ENCODE peak calls at places on chromosomes 11 and 22, in seven cellular contexts. X, I, O, V, T, C and E are unnamed samples.

GRCh38 chr22:38415561-38416321 is 39.3 kb downstream of the KCNJ4 start:
- DNase-seq in X (no peak), I (peak; percentile 30), O (no peak), V (no peak), T (peak; percentile 41), C (peak; percentile 66), E (no peak)

GRCh38 chr22:29265929-29266328 is 1.9 kb downstream of the RHBDD3 start:
- DNase-seq in X (no peak), I (no peak), O (no peak), V (no peak), T (no peak), C (no peak), E (no peak)

GRCh38 chr22:24938741-24939341 is 7.7 kb downstream of the LHFPL7 start:
- DNase-seq in X (peak; percentile 44), I (no peak), O (peak; percentile 43), V (no peak), T (no peak), C (peak; percentile 20), E (no peak)

GRCh38 chr11:46119352-46120216 is 1.7 kb downstream of the PHF21A start:
- DNase-seq in X (peak; percentile 56), I (peak; percentile 63), O (peak; percentile 48), V (peak; percentile 61), T (peak; percentile 64), C (peak; percentile 66), E (peak; percentile 33)

GRCh38 chr22:23116506-23117263 is 25.1 kb downstream of the RSPH14 start:
- DNase-seq in X (no peak), I (no peak), O (no peak), V (no peak), T (no peak), C (no peak), E (no peak)

GRCh38 chr22:44158766-44159165 is 22.0 kb upstream of the PARVG start:
- DNase-seq in X (no peak), I (no peak), O (no peak), V (no peak), T (peak; percentile 1), C (no peak), E (no peak)

GRCh38 chr22:29517215-29517908 is 36.2 kb downstream of the THOC5 start:
- DNase-seq in X (no peak), I (no peak), O (no peak), V (no peak), T (no peak), C (peak; percentile 23), E (no peak)

GRCh38 chr11:112784323-112785073 is 176.7 kb upstream of the NCAM1 start:
- DNase-seq in X (peak; percentile 43), I (peak; percentile 57), O (no peak), V (no peak), T (peak; percentile 65), C (peak; percentile 68), E (no peak)

GRCh38 chr11:126929186-126930085 is 71.1 kb downstream of the KIRREL3 start:
- DNase-seq in X (no peak), I (no peak), O (no peak), V (no peak), T (no peak), C (no peak), E (no peak)

GRCh38 chr22:31103899-31104694 is 3.3 kb downstream of the SELENOM start:
- DNase-seq in X (no peak), I (no peak), O (no peak), V (no peak), T (no peak), C (peak; percentile 12), E (no peak)

GRCh38 chr22:48106715-48107259 is 1344.3 kb downstream of the TBC1D22A start:
- DNase-seq in X (no peak), I (no peak), O (no peak), V (no peak), T (no peak), C (no peak), E (no peak)

GRCh38 chr11:16605440-16605970 is 132.9 kb upstream of the C11orf58 start:
- DNase-seq in X (peak; percentile 50), I (no peak), O (peak; percentile 5), V (no peak), T (peak; percentile 70), C (peak; percentile 52), E (no peak)

GRCh38 chr11:64759722-64760719 is at the start of gene PYGM:
- DNase-seq in X (peak; percentile 43), I (peak; percentile 46), O (no peak), V (no peak), T (peak; percentile 94), C (peak; percentile 87), E (no peak)

GRCh38 chr11:56910046-56910753 is 78.5 kb upstream of the OR5AK2 start:
- DNase-seq in X (no peak), I (no peak), O (no peak), V (no peak), T (no peak), C (no peak), E (no peak)

GRCh38 chr22:19963863-19964642 is 22.4 kb upstream of the TXNRD2 start:
- DNase-seq in X (no peak), I (no peak), O (no peak), V (no peak), T (peak; percentile 41), C (no peak), E (no peak)

GRCh38 chr22:19962246-19962908 is 20.8 kb upstream of the TXNRD2 start:
- DNase-seq in X (no peak), I (peak; percentile 72), O (peak; percentile 75), V (no peak), T (peak; percentile 75), C (peak; percentile 60), E (peak; percentile 26)

GRCh38 chr22:19961868-19962245 is 20.2 kb upstream of the TXNRD2 start:
- DNase-seq in X (no peak), I (no peak), O (no peak), V (no peak), T (peak; percentile 48), C (no peak), E (no peak)

GRCh38 chr22:19964701-19965386 is 23.2 kb upstream of the TXNRD2 start:
- DNase-seq in X (no peak), I (no peak), O (no peak), V (no peak), T (no peak), C (no peak), E (no peak)

DNA sequence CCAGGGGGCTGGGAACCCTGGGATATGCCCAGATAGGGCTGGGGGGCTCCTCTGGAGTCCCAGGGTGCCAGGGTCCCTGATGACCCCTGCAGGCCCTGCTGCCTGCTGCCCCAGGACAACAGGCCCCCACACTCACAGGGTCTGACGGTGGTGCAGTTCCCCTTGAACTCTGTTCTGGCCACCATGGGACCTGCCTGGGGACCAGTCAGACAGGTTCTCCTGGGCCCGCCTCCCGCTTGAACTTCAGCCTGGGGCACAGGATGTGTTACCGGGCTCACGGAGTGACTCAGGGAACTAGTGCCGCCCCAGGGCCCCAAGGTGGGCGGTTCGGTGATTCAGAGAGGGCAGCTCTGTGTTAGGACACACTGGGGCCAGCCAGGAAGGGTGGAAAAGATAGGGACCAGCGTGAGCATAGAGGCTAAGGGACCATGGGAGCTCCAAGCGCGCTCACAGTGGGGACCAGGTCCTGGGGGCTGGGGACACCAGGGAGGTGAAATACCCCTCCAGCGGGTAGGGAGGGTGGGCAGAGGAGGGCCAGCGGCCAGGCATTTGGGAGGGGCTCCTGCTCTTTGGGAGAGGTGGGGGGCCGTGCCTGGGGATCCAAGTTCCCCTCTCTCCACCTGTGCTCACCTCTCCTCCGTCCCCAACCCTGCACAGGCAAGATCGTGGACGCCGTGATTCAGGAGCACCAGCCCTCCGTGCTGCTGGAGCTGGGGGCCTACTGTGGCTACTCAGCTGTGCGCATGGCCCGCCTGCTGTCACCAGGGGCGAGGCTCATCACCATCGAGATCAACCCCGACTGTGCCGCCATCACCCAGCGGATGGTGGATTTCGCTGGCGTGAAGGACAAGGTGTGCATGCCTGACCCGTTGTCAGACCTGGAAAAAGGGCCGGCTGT is 21.5 kb upstream of the TXNRD2 start:
- DNase-seq in X (no peak), I (peak; percentile 87), O (peak; percentile 43), V (no peak), T (peak; percentile 46), C (no peak), E (no peak)
- H3K27ac ChIP-seq in X (peak overlapping the region; percentile 34), I (peak overlapping the region; percentile 16), O (peak overlapping the region; percentile 27), V (no peak overlapping the region), T (no peak overlapping the region), C (no peak overlapping the region), E (no peak overlapping the region)

GRCh38 chr11:889686-890475 is 20.7 kb downstream of the CHID1 start:
- DNase-seq in X (no peak), I (no peak), O (no peak), V (no peak), T (no peak), C (no peak), E (no peak)

GRCh38 chr11:888290-889212 is 22.1 kb downstream of the CHID1 start:
- DNase-seq in X (no peak), I (no peak), O (no peak), V (no peak), T (no peak), C (no peak), E (no peak)

GRCh38 chr11:890794-891600 is 19.6 kb downstream of the CHID1 start:
- DNase-seq in X (no peak), I (no peak), O (no peak), V (no peak), T (no peak), C (no peak), E (no peak)

GRCh38 chr11:887589-887988 is 23.0 kb downstream of the CHID1 start:
- DNase-seq in X (no peak), I (no peak), O (no peak), V (no peak), T (no peak), C (no peak), E (no peak)

GRCh38 chr11:889261-889660 is 21.3 kb downstream of the CHID1 start:
- DNase-seq in X (no peak), I (no peak), O (no peak), V (no peak), T (no peak), C (no peak), E (no peak)
- TF ChIP-seq CTCF in X (no peak), I (no peak), O (no peak), V (no peak), T (no peak), C (no peak), E (no peak)

GRCh38 chr11:118277312-118277711 is 13.2 kb upstream of the MPZL2 start:
- DNase-seq in X (no peak), I (no peak), O (peak; percentile 83), V (no peak), T (no peak), C (no peak), E (no peak)
- H3K27ac ChIP-seq in X (no peak overlapping the region), I (peak overlapping the region; percentile 50), O (peak overlapping the region; percentile 72), V (no peak overlapping the region), T (no peak overlapping the region), C (no peak overlapping the region), E (no peak overlapping the region)

DNA sequence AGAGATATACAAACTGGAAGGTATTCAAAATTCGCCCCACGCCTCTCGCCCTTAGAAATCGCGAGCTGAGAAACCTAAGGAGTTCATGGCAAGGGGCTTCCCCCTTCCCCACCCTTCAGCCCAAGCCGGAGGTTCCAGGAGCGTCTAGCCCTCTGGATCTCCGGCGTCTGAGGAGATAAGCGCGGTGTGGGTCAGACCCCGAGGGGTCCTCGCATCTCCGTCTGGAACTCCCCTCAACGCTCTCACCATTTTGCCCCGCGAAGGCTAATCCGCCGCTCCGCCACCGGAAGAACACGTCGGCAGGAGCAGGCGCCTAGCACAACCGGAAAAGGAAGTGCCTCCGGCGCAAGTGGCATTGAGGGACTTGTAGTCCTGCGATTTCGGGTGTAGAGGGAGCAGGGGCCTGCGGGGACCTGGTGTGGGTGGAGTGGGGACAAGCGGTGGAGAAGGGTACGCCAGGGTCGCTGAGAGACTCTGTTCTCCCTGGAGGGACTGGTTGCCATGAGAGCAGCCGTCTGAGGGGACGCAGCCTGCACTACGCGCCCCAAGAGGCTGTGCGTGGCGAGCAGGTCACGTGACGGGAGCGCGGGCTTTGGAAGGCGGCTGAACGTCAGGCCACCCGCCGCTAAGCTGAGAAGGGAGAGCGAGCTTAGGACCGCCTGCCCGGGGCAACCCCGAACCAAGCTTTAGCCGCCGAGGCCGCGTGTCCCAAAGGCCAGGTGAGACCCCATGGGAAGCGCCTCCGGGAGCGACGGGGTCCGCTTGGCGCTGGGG is at the start of the genes FEN1 and TMEM258:
- DNase-seq in X (peak; percentile 89), I (peak; percentile 92), O (peak; percentile 98), V (peak; percentile 88), T (peak; percentile 94), C (peak; percentile 89), E (peak; percentile 74)
- TF ChIP-seq CTCF in X (no peak), I (peak; percentile 26), O (no peak), V (no peak), T (no peak), C (no peak), E (no peak)